ENCODE peak calls at places on chromosomes 11 and 22, in eight cellular contexts. One of them, this sample, is unnamed.

GRCh38 chr11:94544832-94545640 is 1.3 kb downstream of the FUT4 start:
- DNase-seq in NCI-H1694: no peak
- DNase-seq in right cardiac atrium: peak
- DNase-seq in cardiac septum: peak
- DNase-seq in NCI-H2029: no peak
- DNase-seq in AG08396: no peak
- DNase-seq in LNCaP clone FGC: no peak
- DNase-seq in stimulated activated CD8-positive, alpha-beta memory T cell treated with anti-CD3 and anti-CD28 coated beads, Interleukin-4, amount 100 ng/mL, for 1 hour: no peak
- DNase-seq in this sample: no peak

GRCh38 chr11:19220903-19221682 is 19.3 kb upstream of the CSRP3 start:
- DNase-seq in NCI-H1694: no peak
- DNase-seq in right cardiac atrium: no peak
- DNase-seq in cardiac septum: no peak
- DNase-seq in NCI-H2029: no peak
- DNase-seq in AG08396: no peak
- DNase-seq in LNCaP clone FGC: peak
- DNase-seq in stimulated activated CD8-positive, alpha-beta memory T cell treated with anti-CD3 and anti-CD28 coated beads, Interleukin-4, amount 100 ng/mL, for 1 hour: no peak
- DNase-seq in this sample: no peak

GRCh38 chr22:47061226-47061625 is 298.8 kb downstream of the TBC1D22A start:
- DNase-seq in NCI-H1694: no peak
- DNase-seq in right cardiac atrium: no peak
- DNase-seq in cardiac septum: peak
- DNase-seq in NCI-H2029: no peak
- DNase-seq in AG08396: no peak
- DNase-seq in LNCaP clone FGC: no peak
- DNase-seq in stimulated activated CD8-positive, alpha-beta memory T cell treated with anti-CD3 and anti-CD28 coated beads, Interleukin-4, amount 100 ng/mL, for 1 hour: no peak
- DNase-seq in this sample: no peak

GRCh38 chr11:104462346-104462745 is 298.4 kb upstream of the PDGFD start:
- DNase-seq in NCI-H1694: no peak
- DNase-seq in right cardiac atrium: no peak
- DNase-seq in cardiac septum: no peak
- DNase-seq in NCI-H2029: no peak
- DNase-seq in AG08396: no peak
- DNase-seq in LNCaP clone FGC: no peak
- DNase-seq in stimulated activated CD8-positive, alpha-beta memory T cell treated with anti-CD3 and anti-CD28 coated beads, Interleukin-4, amount 100 ng/mL, for 1 hour: no peak
- DNase-seq in this sample: no peak

GRCh38 chr11:87219266-87219665 is 181.5 kb downstream of the TMEM135 start:
- DNase-seq in NCI-H1694: no peak
- DNase-seq in right cardiac atrium: peak
- DNase-seq in cardiac septum: no peak
- DNase-seq in NCI-H2029: no peak
- DNase-seq in AG08396: no peak
- DNase-seq in LNCaP clone FGC: no peak
- DNase-seq in stimulated activated CD8-positive, alpha-beta memory T cell treated with anti-CD3 and anti-CD28 coated beads, Interleukin-4, amount 100 ng/mL, for 1 hour: no peak
- DNase-seq in this sample: no peak

GRCh38 chr11:114293201-114293711 is 2.9 kb upstream of the NNMT start:
- DNase-seq in NCI-H1694: no peak
- DNase-seq in right cardiac atrium: no peak
- DNase-seq in cardiac septum: no peak
- DNase-seq in NCI-H2029: peak
- DNase-seq in AG08396: no peak
- DNase-seq in LNCaP clone FGC: no peak
- DNase-seq in stimulated activated CD8-positive, alpha-beta memory T cell treated with anti-CD3 and anti-CD28 coated beads, Interleukin-4, amount 100 ng/mL, for 1 hour: no peak
- DNase-seq in this sample: no peak

GRCh38 chr11:123357990-123358827 is 71.9 kb upstream of the GRAMD1B start:
- DNase-seq in NCI-H1694: peak
- DNase-seq in right cardiac atrium: peak
- DNase-seq in cardiac septum: no peak
- DNase-seq in NCI-H2029: no peak
- DNase-seq in AG08396: no peak
- DNase-seq in LNCaP clone FGC: no peak
- DNase-seq in stimulated activated CD8-positive, alpha-beta memory T cell treated with anti-CD3 and anti-CD28 coated beads, Interleukin-4, amount 100 ng/mL, for 1 hour: no peak
- DNase-seq in this sample: no peak

GRCh38 chr11:3135491-3136440 is 29.3 kb downstream of the OSBPL5 start:
- DNase-seq in NCI-H1694: no peak
- DNase-seq in right cardiac atrium: peak
- DNase-seq in cardiac septum: peak
- DNase-seq in NCI-H2029: no peak
- DNase-seq in AG08396: no peak
- DNase-seq in LNCaP clone FGC: no peak
- DNase-seq in stimulated activated CD8-positive, alpha-beta memory T cell treated with anti-CD3 and anti-CD28 coated beads, Interleukin-4, amount 100 ng/mL, for 1 hour: no peak
- DNase-seq in this sample: peak

GRCh38 chr11:94883878-94884277 is 89.5 kb downstream of the CWC15 start:
- DNase-seq in NCI-H1694: no peak
- DNase-seq in right cardiac atrium: no peak
- DNase-seq in cardiac septum: no peak
- DNase-seq in NCI-H2029: no peak
- DNase-seq in AG08396: peak
- DNase-seq in LNCaP clone FGC: no peak
- DNase-seq in stimulated activated CD8-positive, alpha-beta memory T cell treated with anti-CD3 and anti-CD28 coated beads, Interleukin-4, amount 100 ng/mL, for 1 hour: no peak
- DNase-seq in this sample: no peak

GRCh38 chr11:63641727-63642126 is 27.5 kb upstream of the PLAAT3 start:
- DNase-seq in NCI-H1694: no peak
- DNase-seq in right cardiac atrium: no peak
- DNase-seq in cardiac septum: no peak
- DNase-seq in NCI-H2029: no peak
- DNase-seq in AG08396: no peak
- DNase-seq in LNCaP clone FGC: no peak
- DNase-seq in stimulated activated CD8-positive, alpha-beta memory T cell treated with anti-CD3 and anti-CD28 coated beads, Interleukin-4, amount 100 ng/mL, for 1 hour: no peak
- DNase-seq in this sample: no peak

GRCh38 chr11:46003647-46004046 is 81.2 kb downstream of the LARGE2 start:
- DNase-seq in NCI-H1694: no peak
- DNase-seq in right cardiac atrium: no peak
- DNase-seq in cardiac septum: no peak
- DNase-seq in NCI-H2029: peak
- DNase-seq in AG08396: peak
- DNase-seq in LNCaP clone FGC: no peak
- DNase-seq in stimulated activated CD8-positive, alpha-beta memory T cell treated with anti-CD3 and anti-CD28 coated beads, Interleukin-4, amount 100 ng/mL, for 1 hour: no peak
- DNase-seq in this sample: no peak

GRCh38 chr11:119445850-119446249 is 22.9 kb upstream of the THY1 start:
- DNase-seq in NCI-H1694: no peak
- DNase-seq in right cardiac atrium: no peak
- DNase-seq in cardiac septum: no peak
- DNase-seq in NCI-H2029: no peak
- DNase-seq in AG08396: no peak
- DNase-seq in LNCaP clone FGC: no peak
- DNase-seq in stimulated activated CD8-positive, alpha-beta memory T cell treated with anti-CD3 and anti-CD28 coated beads, Interleukin-4, amount 100 ng/mL, for 1 hour: no peak
- DNase-seq in this sample: no peak

GRCh38 chr11:74780277-74780870 is 31.7 kb downstream of the RNF169 start:
- DNase-seq in NCI-H1694: no peak
- DNase-seq in right cardiac atrium: no peak
- DNase-seq in cardiac septum: no peak
- DNase-seq in NCI-H2029: no peak
- DNase-seq in AG08396: no peak
- DNase-seq in LNCaP clone FGC: no peak
- DNase-seq in stimulated activated CD8-positive, alpha-beta memory T cell treated with anti-CD3 and anti-CD28 coated beads, Interleukin-4, amount 100 ng/mL, for 1 hour: no peak
- DNase-seq in this sample: no peak

GRCh38 chr11:44817207-44817944 is 90.6 kb downstream of the TSPAN18 start:
- DNase-seq in NCI-H1694: no peak
- DNase-seq in right cardiac atrium: no peak
- DNase-seq in cardiac septum: no peak
- DNase-seq in NCI-H2029: no peak
- DNase-seq in AG08396: peak
- DNase-seq in LNCaP clone FGC: no peak
- DNase-seq in stimulated activated CD8-positive, alpha-beta memory T cell treated with anti-CD3 and anti-CD28 coated beads, Interleukin-4, amount 100 ng/mL, for 1 hour: no peak
- DNase-seq in this sample: no peak

GRCh38 chr22:22228421-22228820 is 16.2 kb upstream of the VPREB1 start:
- DNase-seq in NCI-H1694: no peak
- DNase-seq in right cardiac atrium: no peak
- DNase-seq in cardiac septum: no peak
- DNase-seq in NCI-H2029: no peak
- DNase-seq in AG08396: no peak
- DNase-seq in LNCaP clone FGC: no peak
- DNase-seq in stimulated activated CD8-positive, alpha-beta memory T cell treated with anti-CD3 and anti-CD28 coated beads, Interleukin-4, amount 100 ng/mL, for 1 hour: no peak
- DNase-seq in this sample: no peak

GRCh38 chr11:34560511-34560910 is 46.9 kb upstream of the ELF5 start:
- DNase-seq in NCI-H1694: no peak
- DNase-seq in right cardiac atrium: no peak
- DNase-seq in cardiac septum: no peak
- DNase-seq in NCI-H2029: no peak
- DNase-seq in AG08396: no peak
- DNase-seq in LNCaP clone FGC: no peak
- DNase-seq in stimulated activated CD8-positive, alpha-beta memory T cell treated with anti-CD3 and anti-CD28 coated beads, Interleukin-4, amount 100 ng/mL, for 1 hour: no peak
- DNase-seq in this sample: no peak

GRCh38 chr11:69553416-69554357 is 72.2 kb downstream of the LINC01488 start:
- DNase-seq in NCI-H1694: no peak
- DNase-seq in right cardiac atrium: no peak
- DNase-seq in cardiac septum: no peak
- DNase-seq in NCI-H2029: no peak
- DNase-seq in AG08396: no peak
- DNase-seq in LNCaP clone FGC: no peak
- DNase-seq in stimulated activated CD8-positive, alpha-beta memory T cell treated with anti-CD3 and anti-CD28 coated beads, Interleukin-4, amount 100 ng/mL, for 1 hour: no peak
- DNase-seq in this sample: no peak

GRCh38 chr11:120594746-120595145 is 83.2 kb downstream of the GRIK4 start:
- DNase-seq in NCI-H1694: no peak
- DNase-seq in right cardiac atrium: no peak
- DNase-seq in cardiac septum: peak
- DNase-seq in NCI-H2029: no peak
- DNase-seq in AG08396: no peak
- DNase-seq in LNCaP clone FGC: no peak
- DNase-seq in stimulated activated CD8-positive, alpha-beta memory T cell treated with anti-CD3 and anti-CD28 coated beads, Interleukin-4, amount 100 ng/mL, for 1 hour: no peak
- DNase-seq in this sample: no peak

GRCh38 chr11:103662880-103663279 is 373.6 kb upstream of the DDI1 start:
- DNase-seq in NCI-H1694: no peak
- DNase-seq in right cardiac atrium: no peak
- DNase-seq in cardiac septum: no peak
- DNase-seq in NCI-H2029: no peak
- DNase-seq in AG08396: no peak
- DNase-seq in LNCaP clone FGC: no peak
- DNase-seq in stimulated activated CD8-positive, alpha-beta memory T cell treated with anti-CD3 and anti-CD28 coated beads, Interleukin-4, amount 100 ng/mL, for 1 hour: no peak
- DNase-seq in this sample: no peak

GRCh38 chr11:82225502-82225901 is 508.2 kb downstream of the FAM181B start:
- DNase-seq in NCI-H1694: no peak
- DNase-seq in right cardiac atrium: no peak
- DNase-seq in cardiac septum: no peak
- DNase-seq in NCI-H2029: no peak
- DNase-seq in AG08396: no peak
- DNase-seq in LNCaP clone FGC: no peak
- DNase-seq in stimulated activated CD8-positive, alpha-beta memory T cell treated with anti-CD3 and anti-CD28 coated beads, Interleukin-4, amount 100 ng/mL, for 1 hour: no peak
- DNase-seq in this sample: no peak

GRCh38 chr11:14783788-14784187 is 108.2 kb downstream of the CYP2R1 start:
- DNase-seq in NCI-H1694: no peak
- DNase-seq in right cardiac atrium: no peak
- DNase-seq in cardiac septum: no peak
- DNase-seq in NCI-H2029: no peak
- DNase-seq in AG08396: no peak
- DNase-seq in LNCaP clone FGC: no peak
- DNase-seq in stimulated activated CD8-positive, alpha-beta memory T cell treated with anti-CD3 and anti-CD28 coated beads, Interleukin-4, amount 100 ng/mL, for 1 hour: no peak
- DNase-seq in this sample: no peak